ENCODE peak calls at places on chromosomes 16 and 17, in ten cellular contexts. H is effector memory CD4-positive, alpha-beta T cell; V is upper lobe of right lung; N is AG10803; W is adrenal gland; G is cardiac muscle cell; B is GM06990; M is CD8-positive, alpha-beta T cell; P is ovary; F is heart left ventricle. U is an unnamed sample.

GRCh38 chr16:22075043-22075757 is 17.1 kb upstream of the VWA3A start:
- DNase-seq in H (no peak), V (no peak), N (no peak), W (no peak), G (no peak), B (no peak), M (no peak), P (no peak), F (no peak), U (no peak)

GRCh38 chr16:4309833-4310266 is 6.0 kb upstream of the GLIS2 start:
- DNase-seq in H (no peak), V (peak), N (peak), W (peak), G (peak), B (peak), M (peak), P (no peak), F (peak), U (peak)

GRCh38 chr17:46736100-46736499 is 82.4 kb downstream of the WNT3 start:
- DNase-seq in H (no peak), V (no peak), N (no peak), W (no peak), G (no peak), B (peak), M (no peak), P (no peak), F (no peak), U (no peak)

GRCh38 chr16:23836404-23837291 is 865 bp downstream of the PRKCB start:
- DNase-seq in H (peak), V (peak), N (no peak), W (no peak), G (peak), B (peak), M (peak), P (no peak), F (no peak), U (no peak)

GRCh38 chr16:58442547-58442946 is 50.3 kb downstream of the GINS3 start:
- DNase-seq in H (no peak), V (no peak), N (no peak), W (no peak), G (no peak), B (no peak), M (no peak), P (no peak), F (no peak), U (no peak)

GRCh38 chr16:84438971-84439696 is 65.3 kb downstream of the MEAK7 start:
- DNase-seq in H (no peak), V (no peak), N (no peak), W (no peak), G (no peak), B (no peak), M (no peak), P (no peak), F (no peak), U (no peak)

GRCh38 chr17:35630530-35631148 is 43.5 kb downstream of the AP2B1 start:
- DNase-seq in H (no peak), V (no peak), N (peak), W (no peak), G (no peak), B (no peak), M (no peak), P (no peak), F (no peak), U (no peak)

GRCh38 chr16:17555176-17555575 is 84.4 kb upstream of the XYLT1 start:
- DNase-seq in H (no peak), V (no peak), N (peak), W (no peak), G (no peak), B (no peak), M (no peak), P (no peak), F (no peak), U (no peak)

GRCh38 chr17:27038676-27039075 is 255.2 kb upstream of the WSB1 start:
- DNase-seq in H (no peak), V (no peak), N (no peak), W (no peak), G (no peak), B (no peak), M (no peak), P (no peak), F (no peak), U (no peak)

GRCh38 chr16:28212532-28212873 is 738 bp upstream of the XPO6 start:
- DNase-seq in H (no peak), V (no peak), N (peak), W (no peak), G (no peak), B (no peak), M (no peak), P (no peak), F (no peak), U (no peak)

GRCh38 chr16:67197704-67198103 is 1.2 kb upstream of the ELMO3 start:
- DNase-seq in H (no peak), V (no peak), N (no peak), W (no peak), G (no peak), B (no peak), M (no peak), P (no peak), F (no peak), U (peak)

GRCh38 chr16:82639263-82639662 is 12.5 kb downstream of the CDH13 start:
- DNase-seq in H (no peak), V (no peak), N (no peak), W (no peak), G (no peak), B (no peak), M (no peak), P (no peak), F (no peak), U (no peak)

GRCh38 chr17:17535957-17536356 is 39.8 kb upstream of the RASD1 start:
- DNase-seq in H (no peak), V (peak), N (peak), W (peak), G (no peak), B (no peak), M (no peak), P (no peak), F (peak), U (no peak)

GRCh38 chr17:77772461-77772897 is 186.0 kb upstream of the TNRC6C start:
- DNase-seq in H (peak), V (peak), N (peak), W (peak), G (peak), B (peak), M (peak), P (no peak), F (peak), U (no peak)

GRCh38 chr17:76146053-76146875 is 5.2 kb upstream of the FOXJ1 start:
- DNase-seq in H (no peak), V (no peak), N (no peak), W (peak), G (no peak), B (no peak), M (no peak), P (no peak), F (no peak), U (no peak)

GRCh38 chr16:84545114-84545737 is 40.8 kb upstream of the MEAK7 start:
- DNase-seq in H (no peak), V (no peak), N (no peak), W (no peak), G (no peak), B (no peak), M (no peak), P (no peak), F (no peak), U (no peak)

GRCh38 chr17:37478187-37478586 is 11.5 kb upstream of the DUSP14 start:
- DNase-seq in H (no peak), V (no peak), N (peak), W (no peak), G (no peak), B (no peak), M (no peak), P (no peak), F (peak), U (no peak)

GRCh38 chr16:8611886-8612595 is 9.5 kb upstream of the METTL22 start:
- DNase-seq in H (no peak), V (no peak), N (no peak), W (no peak), G (no peak), B (no peak), M (no peak), P (no peak), F (no peak), U (no peak)

GRCh38 chr16:85484337-85485295 is 128.5 kb upstream of the GSE1 start:
- DNase-seq in H (no peak), V (peak), N (no peak), W (no peak), G (no peak), B (no peak), M (no peak), P (no peak), F (no peak), U (no peak)

GRCh38 chr16:10579965-10580918 is at the start of gene EMP2:
- DNase-seq in H (no peak), V (peak), N (peak), W (peak), G (peak), B (no peak), M (no peak), P (peak), F (peak), U (peak)

GRCh38 chr17:77841742-77842141 is 116.8 kb upstream of the TNRC6C start:
- DNase-seq in H (no peak), V (no peak), N (no peak), W (no peak), G (no peak), B (no peak), M (no peak), P (no peak), F (no peak), U (no peak)

GRCh38 chr16:24854607-24855171 is 8.9 kb downstream of the SLC5A11 start:
- DNase-seq in H (no peak), V (no peak), N (no peak), W (no peak), G (no peak), B (no peak), M (no peak), P (no peak), F (no peak), U (no peak)

GRCh38 chr17:48499248-48499647 is 31.6 kb downstream of the HOXB1 start:
- DNase-seq in H (no peak), V (no peak), N (no peak), W (no peak), G (no peak), B (no peak), M (no peak), P (no peak), F (no peak), U (no peak)

GRCh38 chr16:84548971-84549844 is 44.7 kb upstream of the MEAK7 start:
- DNase-seq in H (peak), V (no peak), N (no peak), W (peak), G (no peak), B (no peak), M (peak), P (no peak), F (no peak), U (no peak)

GRCh38 chr16:5709889-5710288 is 612.3 kb upstream of the EEF2KMT start:
- DNase-seq in H (no peak), V (no peak), N (no peak), W (no peak), G (peak), B (no peak), M (no peak), P (no peak), F (no peak), U (no peak)

GRCh38 chr17:46047398-46047797 is 48.3 kb downstream of the STH start:
- DNase-seq in H (no peak), V (no peak), N (no peak), W (no peak), G (no peak), B (no peak), M (no peak), P (no peak), F (no peak), U (no peak)

GRCh38 chr17:50834126-50834785 is 1.1 kb upstream of the WFIKKN2 start:
- DNase-seq in H (no peak), V (no peak), N (no peak), W (no peak), G (no peak), B (no peak), M (no peak), P (no peak), F (no peak), U (no peak)

GRCh38 chr16:424623-425081 is 797 bp upstream of the RAB11FIP3 start:
- DNase-seq in H (no peak), V (no peak), N (peak), W (peak), G (no peak), B (no peak), M (no peak), P (peak), F (peak), U (no peak)

GRCh38 chr17:20896153-20896649 is 146.6 kb downstream of the USP22 start:
- DNase-seq in H (no peak), V (no peak), N (peak), W (peak), G (no peak), B (no peak), M (peak), P (peak), F (peak), U (no peak)

GRCh38 chr16:361872-362701 is 8.3 kb downstream of the MRPL28 start:
- DNase-seq in H (peak), V (peak), N (peak), W (peak), G (peak), B (peak), M (peak), P (peak), F (peak), U (no peak)

GRCh38 chr17:74513987-74514631 is 17.2 kb downstream of the CD300LB start:
- DNase-seq in H (no peak), V (no peak), N (peak), W (no peak), G (peak), B (no peak), M (peak), P (no peak), F (no peak), U (no peak)

GRCh38 chr17:19904412-19904811 is 36.7 kb upstream of the ULK2 start:
- DNase-seq in H (no peak), V (no peak), N (peak), W (no peak), G (no peak), B (no peak), M (no peak), P (no peak), F (no peak), U (no peak)

GRCh38 chr17:42184717-42185496 is at the start of gene HCRT:
- DNase-seq in H (no peak), V (no peak), N (no peak), W (no peak), G (no peak), B (no peak), M (no peak), P (no peak), F (no peak), U (no peak)

GRCh38 chr17:15965510-15965909 is 20.6 kb downstream of the ADORA2B start:
- DNase-seq in H (no peak), V (no peak), N (no peak), W (no peak), G (no peak), B (no peak), M (no peak), P (no peak), F (no peak), U (no peak)

GRCh38 chr16:59369523-59369922 is 635.4 kb upstream of the GOT2 start:
- DNase-seq in H (no peak), V (no peak), N (no peak), W (no peak), G (no peak), B (no peak), M (no peak), P (no peak), F (no peak), U (no peak)

GRCh38 chr17:82060614-82061013 is 5.0 kb downstream of the DUS1L start:
- DNase-seq in H (no peak), V (no peak), N (no peak), W (peak), G (no peak), B (peak), M (no peak), P (no peak), F (no peak), U (no peak)

GRCh38 chr17:82060001-82060380 is 5.6 kb downstream of the DUS1L start:
- DNase-seq in H (no peak), V (no peak), N (no peak), W (peak), G (no peak), B (peak), M (no peak), P (no peak), F (no peak), U (no peak)

GRCh38 chr17:82058855-82059249 is 6.8 kb downstream of the DUS1L start:
- DNase-seq in H (no peak), V (no peak), N (no peak), W (peak), G (no peak), B (peak), M (no peak), P (no peak), F (peak), U (peak)

GRCh38 chr17:82058230-82058854 is 6.6 kb downstream of the GPS1 start:
- DNase-seq in H (no peak), V (no peak), N (no peak), W (peak), G (no peak), B (peak), M (no peak), P (no peak), F (no peak), U (no peak)

GRCh38 chr17:82059272-82060000 is 6.2 kb downstream of the DUS1L start:
- DNase-seq in H (no peak), V (no peak), N (no peak), W (peak), G (no peak), B (peak), M (no peak), P (no peak), F (peak), U (peak)
- H3K4me3 ChIP-seq in H (no peak), V (no peak), N (no peak), W (no peak), G (no peak), B (no peak), M (no peak), P (no peak), F (no peak), U (no peak)

GRCh38 chr16:87602005-87602790 is at the start of gene JPH3:
- DNase-seq in H (no peak), V (no peak), N (no peak), W (no peak), G (peak), B (no peak), M (no peak), P (no peak), F (no peak), U (no peak)
- H3K4me3 ChIP-seq in H (peak), V (no peak), N (no peak), W (no peak), G (peak), B (no peak), M (no peak), P (no peak), F (no peak), U (peak)

GRCh38 chr17:68749742-68750562 is 148.8 kb upstream of the FAM20A start:
- DNase-seq in H (no peak), V (no peak), N (no peak), W (no peak), G (no peak), B (no peak), M (no peak), P (no peak), F (no peak), U (no peak)
- H3K4me3 ChIP-seq in H (no peak), V (peak), N (no peak), W (no peak), G (no peak), B (no peak), M (no peak), P (no peak), F (no peak), U (no peak)

DNA sequence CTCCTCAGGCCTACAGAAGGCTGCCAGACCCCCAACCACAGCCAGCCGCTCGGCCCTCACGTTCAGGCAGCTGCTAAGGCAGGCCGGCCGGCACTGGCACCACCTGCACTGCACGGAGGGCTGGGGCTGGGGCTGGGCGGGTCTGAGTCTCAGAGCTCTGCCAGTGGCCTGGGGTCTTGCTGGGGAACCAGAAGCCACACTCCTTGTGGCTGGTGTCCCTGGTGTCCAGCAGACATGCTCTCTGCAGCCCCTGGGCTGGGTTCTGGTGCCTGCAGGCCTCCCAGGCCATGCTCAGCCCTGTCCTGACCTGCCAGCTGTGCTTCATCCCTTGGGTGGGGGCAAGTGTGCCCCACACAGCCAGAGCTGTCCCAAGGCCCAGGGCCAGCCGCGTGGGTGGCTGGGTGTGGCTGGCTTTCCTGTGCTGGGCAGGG is 42.0 kb downstream of the BAHCC1 start:
- DNase-seq in H (no peak), V (no peak), N (no peak), W (no peak), G (no peak), B (no peak), M (no peak), P (no peak), F (no peak), U (no peak)
- H3K4me3 ChIP-seq in H (no peak), V (no peak), N (no peak), W (no peak), G (no peak), B (no peak), M (no peak), P (no peak), F (no peak), U (no peak)

GRCh38 chr16:72287646-72288045 is 115.7 kb upstream of the PMFBP1 start:
- DNase-seq in H (no peak), V (no peak), N (no peak), W (no peak), G (no peak), B (no peak), M (no peak), P (no peak), F (no peak), U (no peak)

GRCh38 chr16:72295914-72296313 is 124.0 kb upstream of the PMFBP1 start:
- DNase-seq in H (no peak), V (no peak), N (no peak), W (no peak), G (no peak), B (no peak), M (no peak), P (no peak), F (no peak), U (no peak)

GRCh38 chr16:72291531-72291981 is 119.6 kb upstream of the PMFBP1 start:
- DNase-seq in H (no peak), V (no peak), N (peak), W (peak), G (no peak), B (no peak), M (no peak), P (no peak), F (no peak), U (no peak)

GRCh38 chr16:72286936-72287620 is 115.1 kb upstream of the PMFBP1 start:
- DNase-seq in H (no peak), V (no peak), N (no peak), W (no peak), G (no peak), B (no peak), M (no peak), P (no peak), F (no peak), U (no peak)

GRCh38 chr16:72291121-72291520 is 119.2 kb upstream of the PMFBP1 start:
- DNase-seq in H (no peak), V (no peak), N (peak), W (no peak), G (no peak), B (no peak), M (no peak), P (no peak), F (no peak), U (no peak)
- H3K4me3 ChIP-seq in H (no peak), V (no peak), N (peak), W (no peak), G (no peak), B (no peak), M (no peak), P (no peak), F (no peak), U (no peak)

DNA sequence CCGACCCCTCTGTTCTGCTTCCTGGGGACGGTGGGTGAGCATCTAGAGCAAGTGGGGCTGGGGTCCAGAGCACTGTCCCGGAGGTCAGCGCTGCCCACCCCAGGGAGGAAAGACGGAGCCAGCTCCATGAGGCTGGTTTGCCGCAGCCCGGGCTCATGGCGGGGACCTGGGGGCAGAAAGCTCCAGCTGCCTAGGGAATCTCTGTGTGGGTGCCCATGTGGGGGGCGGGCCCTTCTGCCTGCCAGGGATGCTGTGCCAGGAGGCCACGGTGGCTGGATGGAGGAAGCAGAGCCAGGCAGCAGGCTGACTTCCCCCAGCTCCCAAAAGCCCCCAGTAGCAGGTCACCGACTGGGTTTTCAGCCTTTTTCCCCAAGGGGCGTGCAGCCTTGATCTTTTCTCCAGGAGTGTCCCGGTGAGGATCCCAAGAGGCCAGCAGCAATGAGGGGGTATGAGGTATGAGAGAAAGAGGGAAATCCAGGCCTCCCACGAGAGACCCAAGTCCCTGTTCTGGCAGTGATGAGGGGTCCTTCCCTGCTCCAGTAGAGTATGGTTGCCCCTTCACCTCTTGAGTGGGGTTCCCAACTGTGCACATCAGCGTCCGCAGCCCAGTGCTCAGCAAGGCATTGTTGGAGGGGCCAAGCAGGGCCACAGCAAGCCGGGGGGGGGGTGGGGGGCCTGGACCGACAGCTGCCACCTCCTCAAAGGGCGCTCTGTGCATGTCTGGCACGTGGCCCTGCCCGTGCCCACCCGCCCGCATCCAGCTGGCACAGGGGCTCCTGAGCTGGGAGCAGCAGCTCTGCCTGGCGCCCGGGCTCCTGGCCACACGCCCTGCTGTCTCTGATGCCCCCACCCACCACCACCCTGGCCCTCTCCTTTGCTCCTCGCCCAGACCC is 15.6 kb upstream of the BCAR1 start:
- DNase-seq in H (no peak), V (no peak), N (no peak), W (peak), G (no peak), B (no peak), M (no peak), P (peak), F (no peak), U (peak)
- H3K4me3 ChIP-seq in H (no peak), V (no peak), N (peak), W (no peak), G (no peak), B (no peak), M (no peak), P (no peak), F (peak), U (no peak)

U was measured in RWPE2.